ENCODE peak calls at places on chromosomes 5 and 9, in four cellular contexts. One of them, this sample, is unnamed.

GRCh38 chr5:136012041-136012804 is 16.6 kb upstream of the TGFBI start:
- DNase-seq in kidney glomerular epithelial cell: peak; percentile 40
- DNase-seq in ELR: peak; percentile 82
- DNase-seq in GM12865: no peak
- DNase-seq in this sample: no peak

GRCh38 chr5:145936401-145937131 is at the start of gene SH3RF2:
- DNase-seq in kidney glomerular epithelial cell: peak; percentile 91
- DNase-seq in ELR: peak; percentile 89
- DNase-seq in GM12865: no peak
- DNase-seq in this sample: no peak

GRCh38 chr9:112811518-112811917 is 61.0 kb downstream of the SNX30 start:
- DNase-seq in ELR: no peak
- DNase-seq in GM12865: no peak
- DNase-seq in kidney glomerular epithelial cell: no peak
- DNase-seq in this sample: no peak

GRCh38 chr9:74598874-74599273 is 101.7 kb downstream of the RORB start:
- DNase-seq in GM12865: no peak
- DNase-seq in ELR: no peak
- DNase-seq in kidney glomerular epithelial cell: no peak
- DNase-seq in this sample: no peak

GRCh38 chr5:147690595-147690994 is 91.9 kb downstream of the JAKMIP2 start:
- DNase-seq in ELR: peak; percentile 19
- DNase-seq in GM12865: no peak
- DNase-seq in kidney glomerular epithelial cell: peak; percentile 44
- DNase-seq in this sample: no peak

GRCh38 chr5:35707659-35708058 is 90.0 kb downstream of the SPEF2 start:
- DNase-seq in ELR: no peak
- DNase-seq in GM12865: no peak
- DNase-seq in kidney glomerular epithelial cell: no peak
- DNase-seq in this sample: no peak

GRCh38 chr5:56711191-56711590 is 104.2 kb upstream of the MAP3K1 start:
- DNase-seq in GM12865: no peak
- DNase-seq in ELR: peak; percentile 83
- DNase-seq in kidney glomerular epithelial cell: no peak
- DNase-seq in this sample: no peak

GRCh38 chr5:124371121-124371706 is 375.2 kb downstream of the ZNF608 start:
- DNase-seq in ELR: no peak
- DNase-seq in kidney glomerular epithelial cell: no peak
- DNase-seq in GM12865: no peak
- DNase-seq in this sample: no peak

GRCh38 chr5:72653586-72653985 is 146.4 kb upstream of the ZNF366 start:
- DNase-seq in ELR: no peak
- DNase-seq in GM12865: no peak
- DNase-seq in kidney glomerular epithelial cell: no peak
- DNase-seq in this sample: no peak

GRCh38 chr9:32431940-32432555 is 47.6 kb downstream of the ACO1 start:
- DNase-seq in kidney glomerular epithelial cell: no peak
- DNase-seq in GM12865: peak; percentile 29
- DNase-seq in ELR: peak; percentile 71
- DNase-seq in this sample: peak; percentile 7

GRCh38 chr5:154967419-154968024 is 26.6 kb downstream of the MRPL22 start:
- DNase-seq in GM12865: peak; percentile 18
- DNase-seq in ELR: peak; percentile 34
- DNase-seq in kidney glomerular epithelial cell: no peak
- DNase-seq in this sample: no peak

GRCh38 chr5:132027027-132027426 is 15.6 kb upstream of the ACSL6 start:
- DNase-seq in ELR: no peak
- DNase-seq in kidney glomerular epithelial cell: no peak
- DNase-seq in GM12865: no peak
- DNase-seq in this sample: no peak

GRCh38 chr9:16626577-16627130 is 243.8 kb downstream of the BNC2 start:
- DNase-seq in GM12865: peak; percentile 12
- DNase-seq in ELR: peak; percentile 91
- DNase-seq in kidney glomerular epithelial cell: peak; percentile 85
- DNase-seq in this sample: no peak